ENCODE peak calls at places on chromosomes 1 and 21, in nine cellular contexts. J, A, P, O, K, M, G, S and C are unnamed samples.
A peak's percentile ranks its signal among the peaks of the same experiment; 100 is the strongest.

GRCh38 chr1:5599541-5599940 is 392.7 kb downstream of the NPHP4 start:
- DNase-seq in O (no peak), M (no peak), S (no peak), K (peak; percentile 5), A (no peak), P (no peak), J (no peak), G (no peak), C (peak; percentile 20)

GRCh38 chr1:63772201-63772600 is 1.6 kb upstream of the ROR1 start:
- DNase-seq in O (no peak), S (no peak), P (no peak), A (no peak), M (no peak), G (no peak), K (no peak), J (no peak), C (no peak)

GRCh38 chr1:6367381-6368007 is 26.1 kb downstream of the ACOT7 start:
- DNase-seq in M (no peak), J (no peak), A (no peak), K (no peak), G (no peak), P (no peak), O (no peak), S (no peak), C (no peak)

GRCh38 chr1:46767649-46768282 is 31.1 kb upstream of the CYP4B1 start:
- DNase-seq in O (no peak), S (no peak), K (no peak), M (no peak), A (no peak), J (no peak), G (no peak), P (no peak), C (peak; percentile 88)

GRCh38 chr1:222798111-222798510 is 16.7 kb upstream of the DISP1 start:
- DNase-seq in J (peak; percentile 62), G (peak; percentile 62), P (no peak), S (no peak), K (no peak), A (no peak), O (peak; percentile 35), M (peak; percentile 70), C (no peak)

GRCh38 chr1:202135221-202135721 is 9.3 kb downstream of the ARL8A start:
- DNase-seq in S (no peak), K (peak; percentile 59), J (peak; percentile 70), M (peak; percentile 71), G (peak; percentile 84), P (peak; percentile 44), O (peak; percentile 32), A (peak; percentile 47), C (peak; percentile 50)

GRCh38 chr1:167631987-167632680 is 2.1 kb downstream of the RCSD1 start:
- DNase-seq in A (no peak), K (no peak), J (peak; percentile 49), P (no peak), O (no peak), M (peak; percentile 40), G (no peak), S (peak; percentile 57), C (no peak)

GRCh38 chr1:208235983-208236761 is 8.0 kb downstream of the PLXNA2 start:
- DNase-seq in J (peak; percentile 86), S (no peak), A (no peak), P (no peak), G (peak; percentile 76), M (peak; percentile 88), K (peak; percentile 40), O (no peak), C (peak; percentile 67)

GRCh38 chr1:6603851-6604558 is 1.3 kb upstream of the KLHL21 start:
- DNase-seq in K (peak; percentile 78), S (peak; percentile 82), G (peak; percentile 75), J (peak; percentile 91), A (no peak), M (peak; percentile 93), O (no peak), P (no peak), C (peak; percentile 74)

GRCh38 chr1:40651138-40651857 is 14.2 kb downstream of the RIMS3 start:
- DNase-seq in S (no peak), J (no peak), A (no peak), P (no peak), O (no peak), K (no peak), M (no peak), G (no peak), C (no peak)

GRCh38 chr1:158521666-158522058 is 32.5 kb downstream of the OR6Y1 start:
- DNase-seq in M (no peak), O (no peak), A (no peak), S (no peak), G (no peak), J (no peak), P (no peak), K (no peak), C (no peak)

GRCh38 chr1:156356875-156357534 is 12.0 kb upstream of the RHBG start:
- DNase-seq in P (peak; percentile 65), K (peak; percentile 68), M (no peak), G (peak; percentile 87), A (peak; percentile 79), S (peak; percentile 68), O (peak; percentile 43), J (peak; percentile 33), C (peak; percentile 57)

GRCh38 chr1:235207202-235207565 is 46.1 kb upstream of the RBM34 start:
- DNase-seq in A (no peak), O (no peak), M (no peak), K (no peak), P (peak; percentile 19), J (no peak), G (no peak), S (no peak), C (no peak)

GRCh38 chr1:185570962-185571361 is 163.2 kb upstream of the HMCN1 start:
- DNase-seq in J (no peak), G (peak; percentile 51), A (no peak), O (no peak), P (no peak), M (no peak), S (no peak), K (peak; percentile 64), C (no peak)

GRCh38 chr1:63966016-63966415 is 192.2 kb downstream of the ROR1 start:
- DNase-seq in M (no peak), K (no peak), G (no peak), O (no peak), S (no peak), A (no peak), J (no peak), P (no peak), C (no peak)

GRCh38 chr1:169240449-169241242 is 127.0 kb downstream of the NME7 start:
- DNase-seq in A (no peak), K (no peak), J (peak; percentile 11), P (no peak), M (peak; percentile 10), S (no peak), O (no peak), G (no peak), C (no peak)

GRCh38 chr1:202155478-202156021 is 4.9 kb downstream of the PTPN7 start:
- DNase-seq in A (no peak), P (no peak), J (no peak), G (peak; percentile 47), K (peak; percentile 75), M (peak; percentile 16), O (no peak), S (no peak), C (peak; percentile 70)

GRCh38 chr1:214219916-214220315 is 61.0 kb upstream of the SMYD2 start:
- DNase-seq in A (no peak), P (no peak), J (no peak), O (no peak), K (no peak), M (no peak), S (no peak), G (no peak), C (no peak)

GRCh38 chr1:19088717-19089442 is 121.2 kb downstream of the UBR4 start:
- DNase-seq in J (no peak), S (no peak), A (no peak), K (no peak), M (no peak), P (no peak), G (no peak), O (no peak), C (no peak)

GRCh38 chr1:156901590-156901900 is 8.0 kb downstream of the PEAR1 start:
- DNase-seq in P (no peak), G (no peak), K (no peak), M (no peak), S (peak; percentile 7), O (no peak), A (no peak), J (no peak), C (no peak)

GRCh38 chr1:27109103-27109822 is 45.7 kb downstream of the SLC9A1 start:
- DNase-seq in J (no peak), G (no peak), K (no peak), P (peak; percentile 34), A (no peak), M (no peak), S (no peak), O (no peak), C (no peak)

GRCh38 chr21:14982336-14982735 is 82.5 kb downstream of the NRIP1 start:
- DNase-seq in O (no peak), P (no peak), A (no peak), M (no peak), G (no peak), K (no peak), J (no peak), S (no peak), C (no peak)

GRCh38 chr21:17370750-17371325 is 142.0 kb upstream of the CXADR start:
- DNase-seq in S (no peak), K (no peak), A (peak; percentile 3), P (no peak), J (no peak), O (no peak), M (peak; percentile 5), G (no peak), C (no peak)

GRCh38 chr1:214551052-214551435 is 358 bp downstream of the PTPN14 start:
- DNase-seq in J (no peak), P (no peak), A (no peak), G (peak; percentile 64), K (peak; percentile 25), S (peak; percentile 77), O (no peak), M (no peak), C (peak; percentile 46)

GRCh38 chr1:160149706-160150105 is 1.7 kb upstream of the ATP1A4 start:
- DNase-seq in A (no peak), G (no peak), J (peak; percentile 39), K (no peak), O (no peak), P (no peak), M (peak; percentile 28), S (no peak), C (no peak)

GRCh38 chr1:2115922-2116341 is 65.7 kb downstream of the PRKCZ start:
- DNase-seq in G (peak; percentile 49), A (no peak), K (no peak), M (no peak), O (no peak), J (no peak), P (no peak), S (peak; percentile 40), C (no peak)

GRCh38 chr1:210233495-210234253 is 1.1 kb downstream of the SERTAD4 start:
- DNase-seq in G (peak; percentile 73), K (peak; percentile 42), A (no peak), S (peak; percentile 72), M (peak; percentile 74), O (no peak), P (peak; percentile 18), J (peak; percentile 73), C (peak; percentile 65)

GRCh38 chr1:230866171-230866811 is 2.0 kb downstream of the C1orf198 start:
- DNase-seq in O (no peak), P (no peak), M (peak; percentile 55), A (no peak), S (no peak), G (no peak), K (no peak), J (no peak), C (no peak)

GRCh38 chr1:54815086-54815876 is 14.2 kb upstream of the TTC22 start:
- DNase-seq in O (no peak), K (no peak), S (no peak), M (no peak), A (no peak), P (no peak), J (no peak), G (peak; percentile 18), C (no peak)

GRCh38 chr1:51875836-51876235 is 2.7 kb downstream of the NRDC start:
- DNase-seq in P (no peak), G (no peak), J (no peak), A (no peak), K (no peak), S (no peak), M (no peak), O (no peak), C (no peak)